ENCODE peak calls at places on chromosomes 12 and 14, in seven cellular contexts. C, A, G, W, U, J and E are unnamed samples.

GRCh38 chr14:100446572-100446971 is 123.4 kb downstream of the SLC25A47 start:
- DNase-seq in U (peak; percentile 53), G (no peak), W (peak; percentile 88), C (no peak), J (no peak), A (no peak), E (no peak)

GRCh38 chr14:77342726-77343397 is 22.0 kb downstream of the GSTZ1 start:
- DNase-seq in U (no peak), C (no peak), A (no peak), J (no peak), G (no peak), W (no peak), E (no peak)

GRCh38 chr12:100871335-100871734 is 76.8 kb downstream of the ANO4 start:
- DNase-seq in A (no peak), C (no peak), J (no peak), W (no peak), U (no peak), G (no peak), E (no peak)

GRCh38 chr14:98120831-98121464 is 1151.0 kb downstream of the BCL11B start:
- DNase-seq in J (no peak), G (peak; percentile 28), U (no peak), W (no peak), A (no peak), C (no peak), E (no peak)

GRCh38 chr12:94779520-94779919 is 129.2 kb upstream of the TMCC3 start:
- DNase-seq in G (no peak), C (no peak), U (no peak), J (no peak), W (no peak), A (no peak), E (no peak)

GRCh38 chr12:29039013-29039412 is 110.1 kb upstream of the FAR2 start:
- DNase-seq in J (peak; percentile 93), A (no peak), G (no peak), U (no peak), C (peak; percentile 62), W (no peak), E (no peak)

GRCh38 chr14:100374270-100374669 is 51.1 kb downstream of the SLC25A47 start:
- DNase-seq in W (no peak), J (no peak), A (no peak), C (no peak), G (no peak), U (no peak), E (no peak)

GRCh38 chr12:90827567-90827966 is 127.4 kb downstream of the CCER1 start:
- DNase-seq in J (no peak), G (no peak), A (no peak), U (no peak), W (no peak), C (no peak), E (no peak)

GRCh38 chr14:31952573-31952972 is 124.5 kb upstream of the ARHGAP5 start:
- DNase-seq in A (no peak), W (no peak), U (no peak), J (no peak), C (no peak), G (no peak), E (no peak)

GRCh38 chr14:36580856-36581831 is 1.3 kb downstream of the NKX2-8 start:
- DNase-seq in A (no peak), U (peak; percentile 83), C (peak; percentile 67), J (peak; percentile 62), G (peak; percentile 48), W (peak; percentile 83), E (no peak)
- TF ChIP-seq EZH2 in A (no peak), U (peak; percentile 86), C (no peak), J (peak; percentile 25), G (no peak), W (peak; percentile 94), E (no peak)

DNA sequence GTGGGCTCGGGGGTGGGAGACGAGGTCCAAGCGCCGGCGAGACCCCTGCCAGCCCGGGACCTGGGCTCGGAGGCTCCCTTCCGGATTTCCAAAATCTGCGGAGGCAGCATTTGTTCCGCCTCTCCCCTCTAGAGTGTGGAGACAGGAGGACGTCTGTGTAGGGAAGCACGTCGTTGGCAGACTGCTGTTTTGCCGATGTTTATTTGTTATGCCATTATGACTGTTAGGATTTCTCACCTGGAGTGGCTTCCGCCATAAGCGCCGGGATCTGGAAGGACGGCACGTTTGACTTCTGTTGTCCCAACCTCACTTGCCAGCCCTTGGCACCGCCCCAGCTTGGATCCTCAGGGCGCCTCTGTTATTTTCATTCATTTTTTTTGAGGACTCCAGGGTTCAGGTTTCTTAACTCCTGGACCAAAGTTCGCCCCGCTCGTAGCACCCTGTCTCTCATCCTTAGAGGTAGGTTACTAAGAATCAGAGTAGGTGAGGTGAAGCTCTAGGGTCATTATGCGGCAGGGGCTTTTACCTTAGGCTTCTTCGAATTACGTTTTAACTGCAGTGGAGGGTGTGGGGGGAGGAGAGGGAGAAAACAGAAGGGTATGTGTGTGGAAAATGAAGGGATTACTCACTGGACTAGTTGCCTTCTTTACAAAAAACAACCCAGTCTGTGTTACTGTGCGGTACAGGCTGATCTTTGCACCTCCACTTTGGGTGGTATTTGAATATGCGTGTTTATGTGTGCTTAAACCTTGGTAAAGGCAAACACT is 547 bp upstream of the PYGL start:
- DNase-seq in U (no peak), G (peak; percentile 84), W (no peak), C (peak; percentile 54), A (peak; percentile 48), J (peak; percentile 69), E (no peak)
- TF ChIP-seq EZH2phosphoT487 in U (no peak), G (no peak), W (no peak), C (no peak), A (no peak), J (no peak), E (no peak)

DNA sequence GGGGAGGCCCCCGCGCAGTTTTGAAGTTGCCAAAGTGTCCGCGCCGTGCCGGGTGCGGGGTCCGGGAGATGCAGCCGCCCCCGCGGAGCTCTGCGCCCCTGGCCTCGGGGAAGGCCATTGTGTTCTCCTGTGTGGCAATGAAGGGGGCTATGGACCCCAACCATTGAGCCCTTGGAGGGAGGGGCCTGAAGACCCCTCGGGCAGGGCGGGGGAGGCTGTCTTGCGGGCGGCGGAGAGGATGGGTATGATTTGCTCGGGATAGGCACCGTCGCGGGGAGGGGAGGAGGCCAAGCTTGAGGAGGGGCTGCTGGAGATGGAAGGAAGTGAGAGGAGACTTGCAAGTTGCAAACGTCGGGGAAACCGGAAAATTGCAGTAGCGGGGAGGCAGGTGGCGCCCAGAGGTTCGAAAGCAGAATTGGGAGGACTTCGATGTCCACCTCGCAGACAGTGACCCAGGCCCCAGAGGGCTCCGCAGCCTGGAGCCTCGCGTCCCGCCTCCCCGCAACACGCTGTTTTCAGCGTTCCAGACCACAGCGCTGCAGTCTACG is 25.4 kb downstream of the BCL11B start:
- DNase-seq in W (peak; percentile 73), U (peak; percentile 51), G (no peak), C (no peak), A (no peak), J (no peak), E (no peak)
- TF ChIP-seq EZH2 in W (no peak), U (peak; percentile 63), G (no peak), C (no peak), A (no peak), J (no peak), E (no peak)

GRCh38 chr12:83827860-83828259 is 1084.7 kb downstream of the SLC6A15 start:
- DNase-seq in A (no peak), U (peak; percentile 54), J (no peak), C (peak; percentile 7), G (peak; percentile 54), W (peak; percentile 76), E (no peak)

GRCh38 chr12:83826112-83826511 is 1086.5 kb downstream of the SLC6A15 start:
- DNase-seq in U (peak; percentile 55), G (peak; percentile 79), J (peak; percentile 50), A (peak; percentile 22), W (peak; percentile 76), C (peak; percentile 55), E (peak; percentile 50)

GRCh38 chr12:83821967-83822366 is 1090.6 kb downstream of the SLC6A15 start:
- DNase-seq in J (peak; percentile 3), U (no peak), C (no peak), W (no peak), G (no peak), A (no peak), E (no peak)

GRCh38 chr12:83827193-83827592 is 1085.4 kb downstream of the SLC6A15 start:
- DNase-seq in A (no peak), G (no peak), J (no peak), U (no peak), W (no peak), C (no peak), E (no peak)

GRCh38 chr12:83823386-83824045 is 1089.1 kb downstream of the SLC6A15 start:
- DNase-seq in J (peak; percentile 2), W (peak; percentile 84), G (peak; percentile 64), U (peak; percentile 90), A (peak; percentile 44), C (peak; percentile 78), E (peak; percentile 87)
- TF ChIP-seq EZH2phosphoT487 in J (no peak), W (no peak), G (no peak), U (no peak), A (no peak), C (no peak), E (no peak)

GRCh38 chr12:89351489-89352241 is 636 bp downstream of the DUSP6 start:
- DNase-seq in J (peak; percentile 77), U (no peak), W (no peak), A (no peak), G (no peak), C (peak; percentile 54), E (peak; percentile 40)

GRCh38 chr12:89350661-89351488 is 1.4 kb downstream of the DUSP6 start:
- DNase-seq in C (peak; percentile 16), U (peak; percentile 31), J (peak; percentile 42), W (no peak), A (no peak), G (no peak), E (peak; percentile 66)

GRCh38 chr12:89348894-89349669 is 3.2 kb downstream of the DUSP6 start:
- DNase-seq in G (no peak), A (no peak), C (no peak), U (peak; percentile 30), W (no peak), J (peak; percentile 17), E (peak; percentile 33)

GRCh38 chr12:89349814-89350213 is 2.5 kb downstream of the DUSP6 start:
- DNase-seq in U (peak; percentile 71), J (peak; percentile 74), C (no peak), A (no peak), W (peak; percentile 91), G (peak; percentile 82), E (peak; percentile 27)

GRCh38 chr12:89350260-89350659 is 2.0 kb downstream of the DUSP6 start:
- DNase-seq in J (no peak), G (no peak), C (no peak), A (no peak), U (peak; percentile 33), W (peak; percentile 61), E (peak; percentile 24)
- TF ChIP-seq EZH2 in J (no peak), G (no peak), C (no peak), A (no peak), U (no peak), W (no peak), E (no peak)

GRCh38 chr12:31220061-31220460 is 105.9 kb downstream of the SINHCAF start:
- DNase-seq in A (no peak), U (no peak), J (no peak), W (no peak), C (no peak), G (no peak), E (no peak)
- TF ChIP-seq EZH2phosphoT487 in A (no peak), U (no peak), J (no peak), W (no peak), C (no peak), G (no peak), E (no peak)

GRCh38 chr14:60641722-60642269 is 7.5 kb downstream of the SIX1 start:
- DNase-seq in C (no peak), A (no peak), G (no peak), J (no peak), U (no peak), W (no peak), E (no peak)
- TF ChIP-seq EZH2 in C (peak; percentile 10), A (no peak), G (no peak), J (no peak), U (peak; percentile 22), W (peak; percentile 96), E (no peak)